ENCODE peak calls at places on chromosomes 7 and 10, in six cellular contexts. T is GM23248, S is HCT116, H is hepatocyte, M is GM23338, G is PC-3. N is an unnamed sample. For H3K9me2, the result is how much of the 10 kb centered on the place peaks cover.

GRCh38 chr10:74244097-74244685 is 93.2 kb downstream of the ADK start:
- DNase-seq in H (peak), G (peak), T (peak), S (peak), M (peak), N (peak)

GRCh38 chr10:127155221-127155620 is 41.2 kb downstream of the INSYN2A start:
- DNase-seq in T (peak), S (no peak), H (no peak), M (no peak), G (no peak), N (no peak)

GRCh38 chr10:54587973-54588372 is 213.1 kb downstream of the PCDH15 start:
- DNase-seq in G (peak), T (no peak), M (no peak), S (no peak), H (no peak), N (no peak)

GRCh38 chr10:12511651-12512050 is 162.3 kb downstream of the CAMK1D start:
- DNase-seq in H (no peak), M (no peak), S (no peak), G (no peak), T (no peak), N (no peak)

GRCh38 chr10:79358811-79359210 is 11.5 kb downstream of the PPIF start:
- DNase-seq in S (no peak), H (peak), G (peak), M (no peak), T (no peak), N (no peak)

GRCh38 chr7:128035712-128036111 is 4.5 kb upstream of the LRRC4 start:
- DNase-seq in G (peak), M (peak), S (no peak), H (no peak), T (peak), N (peak)

GRCh38 chr10:122164815-122165491 is 106.1 kb upstream of the BTBD16 start:
- DNase-seq in S (no peak), T (no peak), G (no peak), M (peak), H (peak), N (no peak)

GRCh38 chr10:70977621-70978020 is 89.3 kb upstream of the PCBD1 start:
- DNase-seq in G (no peak), S (no peak), T (no peak), H (no peak), M (no peak), N (no peak)

GRCh38 chr7:74604326-74605020 is 53.0 kb upstream of the GTF2I start:
- DNase-seq in T (peak), M (no peak), H (no peak), S (no peak), G (peak), N (no peak)

GRCh38 chr7:36128448-36129047 is 24.5 kb upstream of the EEPD1 start:
- DNase-seq in S (peak), M (peak), G (peak), H (peak), T (peak), N (no peak)

GRCh38 chr10:77513783-77514331 is 123.8 kb downstream of the KCNMA1 start:
- DNase-seq in T (peak), M (peak), H (peak), S (peak), G (peak), N (no peak)

GRCh38 chr7:43456200-43456599 is 126.7 kb upstream of the STK17A start:
- DNase-seq in G (no peak), T (no peak), H (no peak), M (peak), S (no peak), N (no peak)

GRCh38 chr7:46131916-46132795 is 211.1 kb upstream of the IGFBP3 start:
- DNase-seq in G (no peak), M (peak), H (peak), T (peak), S (no peak), N (no peak)

GRCh38 chr10:14048930-14049613 is 281.7 kb downstream of the FRMD4A start:
- DNase-seq in T (no peak), M (no peak), S (no peak), G (no peak), H (peak), N (no peak)

GRCh38 chr7:158617737-158618128 is 30.1 kb upstream of the PTPRN2 start:
- DNase-seq in H (no peak), G (no peak), T (peak), S (no peak), M (peak), N (no peak)

GRCh38 chr10:96512997-96513685 is 585 bp downstream of the TLL2 start:
- DNase-seq in T (peak), H (peak), S (no peak), G (no peak), M (peak), N (no peak)

GRCh38 chr7:80475383-80475782 is 36.5 kb downstream of the GNAT3 start:
- DNase-seq in M (no peak), T (no peak), H (no peak), G (peak), S (no peak), N (no peak)

GRCh38 chr10:51079331-51079730 is 5.0 kb downstream of the PRKG1 start:
- DNase-seq in S (no peak), H (no peak), T (no peak), G (no peak), M (peak), N (no peak)

GRCh38 chr7:120337308-120337907 is 64.4 kb downstream of the KCND2 start:
- DNase-seq in S (peak), H (peak), T (peak), G (peak), M (peak), N (peak)

GRCh38 chr10:3666525-3667302 is 118.3 kb downstream of the KLF6 start:
- DNase-seq in H (no peak), G (no peak), T (no peak), M (no peak), S (no peak), N (no peak)

GRCh38 chr7:963236-964078 is 9.0 kb upstream of the ADAP1 start:
- DNase-seq in S (no peak), T (no peak), H (no peak), M (no peak), G (no peak), N (no peak)

GRCh38 chr7:100444311-100445278 is 8.3 kb upstream of the PPP1R35 start:
- DNase-seq in H (peak), T (peak), S (no peak), G (no peak), M (no peak), N (no peak)

GRCh38 chr10:69792361-69792760 is 9.3 kb upstream of the COL13A1 start:
- DNase-seq in H (no peak), G (no peak), T (no peak), M (no peak), S (no peak), N (no peak)

GRCh38 chr7:22292519-22292918 is 64.4 kb downstream of the RAPGEF5 start:
- DNase-seq in H (no peak), G (no peak), M (no peak), S (no peak), T (no peak), N (peak)

GRCh38 chr7:47458486-47458885 is 123.4 kb downstream of the TNS3 start:
- DNase-seq in H (no peak), T (no peak), S (no peak), G (no peak), M (no peak), N (no peak)

GRCh38 chr7:40848541-40849221 is 713.9 kb downstream of the SUGCT start:
- DNase-seq in G (no peak), M (no peak), S (no peak), T (no peak), H (no peak), N (no peak)

GRCh38 chr10:91190388-91190870 is 30.0 kb upstream of the PCGF5 start:
- DNase-seq in H (no peak), T (peak), G (no peak), S (no peak), M (no peak), N (no peak)

GRCh38 chr7:80618105-80618504 is 20.3 kb upstream of the CD36 start:
- DNase-seq in M (no peak), H (no peak), S (no peak), G (no peak), T (no peak), N (no peak)

GRCh38 chr7:14235056-14235455 is 245.6 kb upstream of the ETV1 start:
- DNase-seq in S (no peak), M (no peak), H (no peak), G (no peak), T (no peak), N (no peak)

GRCh38 chr7:93043393-93043985 is 74.3 kb downstream of the SAMD9 start:
- DNase-seq in M (peak), T (peak), S (peak), H (peak), G (no peak), N (no peak)

GRCh38 chr10:5508161-5508604 is 8.8 kb upstream of the CALML5 start:
- DNase-seq in G (no peak), H (no peak), M (no peak), T (no peak), S (no peak), N (no peak)

GRCh38 chr10:43045246-43045621 is 31.6 kb upstream of the RET start:
- DNase-seq in H (no peak), G (no peak), S (no peak), T (no peak), M (no peak), N (no peak)

GRCh38 chr7:70749831-70750230 is 382.1 kb upstream of the GALNT17 start:
- DNase-seq in G (no peak), T (no peak), S (no peak), M (no peak), H (no peak), N (no peak)

GRCh38 chr7:70752794-70753241 is 379.1 kb upstream of the GALNT17 start:
- DNase-seq in T (peak), G (no peak), H (no peak), M (no peak), S (no peak), N (no peak)

GRCh38 chr7:70756789-70757188 is 375.2 kb upstream of the GALNT17 start:
- DNase-seq in H (no peak), S (no peak), T (no peak), M (no peak), G (no peak), N (no peak)

GRCh38 chr7:70751895-70752294 is 380.0 kb upstream of the GALNT17 start:
- DNase-seq in H (no peak), S (no peak), T (no peak), M (no peak), G (no peak), N (no peak)
- H3K9me2 ChIP-seq in H (under half), S (under half), T (under half), M (under half), G (under half), N (under half)

GRCh38 chr10:102617041-102617440 is 27.2 kb upstream of the TRIM8 start:
- DNase-seq in H (no peak), S (no peak), M (no peak), G (no peak), T (no peak), N (no peak)

GRCh38 chr10:102613761-102614160 is 30.5 kb upstream of the TRIM8 start:
- DNase-seq in G (no peak), S (no peak), H (no peak), M (no peak), T (peak), N (no peak)

GRCh38 chr10:102614888-102615287 is 29.4 kb upstream of the TRIM8 start:
- DNase-seq in T (no peak), S (no peak), H (no peak), M (no peak), G (no peak), N (no peak)

GRCh38 chr10:102616071-102616770 is 28.1 kb upstream of the TRIM8 start:
- DNase-seq in T (no peak), M (no peak), G (no peak), H (no peak), S (no peak), N (no peak)

DNA sequence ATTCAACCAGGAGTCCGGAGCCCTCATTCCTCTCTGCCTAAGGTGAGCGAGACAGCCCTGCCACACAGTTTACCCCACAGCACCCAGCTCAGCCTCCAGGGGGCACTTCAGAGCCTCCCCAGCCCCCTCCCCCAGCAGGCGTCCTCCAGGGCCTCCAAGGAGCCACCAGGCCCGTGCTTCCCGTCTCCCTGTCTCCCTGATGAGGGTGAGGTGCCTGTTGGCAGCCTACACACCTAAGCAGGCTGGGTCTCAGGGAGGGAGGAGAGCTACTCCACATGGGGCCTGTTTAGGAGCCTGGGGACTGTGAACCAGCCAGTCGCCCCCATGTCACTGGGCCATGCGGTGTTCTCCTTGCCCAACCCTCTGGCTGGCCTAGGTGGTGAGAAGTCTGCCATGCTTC is 28.9 kb upstream of the TRIM8 start:
- DNase-seq in H (no peak), T (no peak), M (peak), G (no peak), S (no peak), N (no peak)
- TF ChIP-seq EZH2phosphoT487 in H (no peak), T (no peak), M (no peak), G (no peak), S (no peak), N (no peak)

GRCh38 chr10:23173549-23174074 is 18.5 kb upstream of the PTF1A start:
- DNase-seq in H (no peak), G (no peak), T (no peak), S (no peak), M (peak), N (no peak)

GRCh38 chr10:23174075-23174973 is 17.8 kb upstream of the PTF1A start:
- DNase-seq in M (peak), G (no peak), T (no peak), S (no peak), H (no peak), N (no peak)

GRCh38 chr10:23172846-23173548 is 19.1 kb upstream of the PTF1A start:
- DNase-seq in T (no peak), H (no peak), M (peak), S (no peak), G (no peak), N (no peak)

GRCh38 chr10:23171232-23171876 is 20.8 kb upstream of the PTF1A start:
- DNase-seq in M (peak), G (peak), S (no peak), T (peak), H (peak), N (no peak)

GRCh38 chr10:23172429-23172828 is 19.7 kb upstream of the PTF1A start:
- DNase-seq in H (no peak), G (no peak), T (no peak), M (peak), S (no peak), N (no peak)
- TF ChIP-seq EZH2 in H (no peak), G (no peak), T (no peak), M (no peak), S (no peak), N (no peak)

DNA sequence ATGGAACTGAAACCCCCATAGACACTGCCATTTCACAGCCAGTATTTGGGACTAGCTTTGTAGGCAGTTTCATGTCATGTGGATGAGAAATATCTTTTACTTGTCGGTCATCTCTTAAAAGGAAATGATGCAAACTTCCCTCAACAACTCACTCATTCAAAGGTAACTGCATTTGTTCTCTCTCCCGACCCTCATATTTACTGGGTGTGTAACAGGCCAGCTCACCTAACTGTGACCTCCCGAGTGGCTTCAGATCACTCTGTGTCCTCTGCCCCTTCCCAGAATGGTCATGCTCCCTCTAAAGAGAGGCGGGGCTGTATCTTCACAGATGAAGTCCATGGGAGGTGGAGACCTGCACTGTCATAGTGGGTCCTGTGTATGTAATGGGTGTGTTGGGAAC is 14.7 kb downstream of the LRRC18 start:
- DNase-seq in T (no peak), M (no peak), G (no peak), H (no peak), S (no peak), N (no peak)
- H3K9me2 ChIP-seq in T (under half), M (under half), G (under half), H (under half), S (under half), N (under half)

GRCh38 chr7:44884553-44885393 is 557 bp downstream of the PURB start:
- DNase-seq in G (peak), T (peak), H (peak), S (no peak), M (peak), N (peak)
- TF ChIP-seq EZH2phosphoT487 in G (no peak), T (no peak), H (no peak), S (no peak), M (no peak), N (no peak)

GRCh38 chr10:99527526-99528255 is 5.1 kb upstream of the NKX2-3 start:
- DNase-seq in T (no peak), M (peak), H (no peak), S (no peak), G (no peak), N (no peak)
- TF ChIP-seq EZH2 in T (peak), M (peak), H (peak), S (no peak), G (no peak), N (no peak)

DNA sequence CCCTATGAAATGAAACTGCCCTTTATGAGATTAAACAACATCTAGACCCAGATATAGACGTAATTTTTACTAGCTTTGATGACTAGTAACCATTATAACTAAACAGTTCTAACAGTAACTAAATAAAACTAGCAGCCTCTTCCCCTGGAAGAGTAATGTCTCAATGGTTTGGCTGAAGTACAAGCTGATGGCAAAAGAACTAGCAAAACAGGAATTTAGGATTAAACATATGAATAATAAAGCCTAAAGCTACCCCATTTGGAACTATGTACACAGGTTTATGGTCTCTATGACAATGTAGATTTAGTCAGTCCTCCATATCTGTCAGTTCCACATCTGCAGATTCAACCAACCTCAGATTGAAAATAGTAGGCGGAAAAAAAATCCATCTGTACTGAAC is 6.4 kb downstream of the DPY19L1 start:
- DNase-seq in H (no peak), T (no peak), G (peak), M (no peak), S (no peak), N (no peak)
- H3K9me2 ChIP-seq in H (under half), T (under half), G (under half), M (under half), S (under half), N (under half)

GRCh38 chr10:84406592-84406991 is 78.2 kb downstream of the CCSER2 start:
- DNase-seq in H (no peak), S (no peak), T (no peak), M (no peak), G (no peak), N (no peak)

GRCh38 chr10:84405662-84406061 is 77.3 kb downstream of the CCSER2 start:
- DNase-seq in S (no peak), G (no peak), M (no peak), T (no peak), H (no peak), N (no peak)

GRCh38 chr10:84397735-84398144 is 69.4 kb downstream of the CCSER2 start:
- DNase-seq in M (peak), T (no peak), G (no peak), S (no peak), H (no peak), N (peak)

GRCh38 chr10:84404783-84405182 is 76.4 kb downstream of the CCSER2 start:
- DNase-seq in H (no peak), S (no peak), T (no peak), G (no peak), M (no peak), N (no peak)

DNA sequence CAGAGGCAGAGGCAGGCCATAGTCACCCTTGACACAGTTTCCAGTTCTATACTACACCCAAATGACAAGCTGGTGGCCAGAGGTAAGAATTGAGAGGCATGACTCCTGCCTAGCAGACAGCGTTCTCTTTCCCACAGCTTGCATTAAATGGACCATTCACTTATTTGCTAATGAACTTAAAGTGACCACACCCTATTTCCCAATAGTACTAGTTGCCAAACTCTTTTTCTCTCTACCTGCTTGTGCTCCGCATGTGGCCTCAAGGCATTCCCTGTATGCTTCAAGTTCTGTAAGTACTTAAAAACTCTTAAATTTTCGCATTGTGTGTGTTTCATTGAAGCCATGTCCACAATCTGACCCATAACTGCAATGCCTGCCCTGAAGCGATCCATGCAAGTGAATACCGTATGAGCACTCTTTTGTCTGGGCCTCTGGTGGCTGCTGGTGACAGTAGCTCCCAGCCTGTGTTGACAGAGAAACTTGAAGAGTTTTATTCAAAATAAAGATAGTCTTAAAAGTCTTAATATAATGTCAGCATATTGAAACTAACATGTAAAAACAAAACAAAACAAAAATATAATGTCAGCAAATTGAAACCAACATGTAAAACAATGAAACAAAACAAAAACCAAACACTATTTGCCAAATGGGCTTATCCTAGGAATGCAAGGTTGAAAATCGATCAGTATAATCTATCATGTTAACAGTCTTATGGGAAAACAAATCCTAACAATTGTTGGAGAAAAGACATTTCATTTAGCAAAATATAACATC is 73.6 kb downstream of the CCSER2 start:
- DNase-seq in T (no peak), H (no peak), M (peak), G (no peak), S (no peak), N (no peak)
- TF ChIP-seq EZH2phosphoT487 in T (no peak), H (no peak), M (no peak), G (no peak), S (no peak), N (no peak)

GRCh38 chr7:27095897-27096755 is at the start of gene HOXA1:
- DNase-seq in M (peak), S (peak), H (peak), G (peak), T (peak), N (peak)
- TF ChIP-seq EZH2 in M (peak), S (no peak), H (no peak), G (no peak), T (no peak), N (no peak)

GRCh38 chr10:580796-581195 is 108.7 kb downstream of the DIP2C start:
- DNase-seq in H (no peak), S (no peak), M (no peak), G (peak), T (peak), N (no peak)
- H3K9me2 ChIP-seq in H (under half), S (under half), M (under half), G (under half), T (under half), N (under half)